ENCODE peak calls at places on chromosomes 7 and 10, in nine cellular contexts. W, N, A, U, J, Z, C, O and I are unnamed samples.

GRCh38 chr10:58258977-58259692 is 8.6 kb downstream of the IPMK start:
- DNase-seq in U (no peak), A (no peak), O (no peak), N (no peak), W (peak), C (no peak), Z (no peak), J (no peak), I (no peak)

GRCh38 chr7:44310221-44310848 is 15.1 kb downstream of the CAMK2B start:
- DNase-seq in J (no peak), Z (no peak), N (no peak), W (no peak), A (no peak), U (no peak), O (no peak), C (no peak), I (no peak)

GRCh38 chr7:85068796-85069195 is 118.1 kb downstream of the SEMA3D start:
- DNase-seq in Z (no peak), J (no peak), U (no peak), C (peak), A (no peak), N (no peak), O (no peak), W (peak), I (peak)

GRCh38 chr10:96743988-96744585 is 23.8 kb upstream of the PIK3AP1 start:
- DNase-seq in N (peak), U (no peak), A (no peak), C (no peak), O (no peak), W (peak), J (no peak), Z (peak), I (peak)

GRCh38 chr10:58545427-58545826 is 32.8 kb downstream of the BICC1 start:
- DNase-seq in O (no peak), J (no peak), N (no peak), Z (no peak), U (no peak), A (no peak), C (no peak), W (no peak), I (no peak)

GRCh38 chr10:103197177-103197576 is 4.1 kb upstream of the NT5C2 start:
- DNase-seq in U (no peak), C (peak), N (no peak), Z (peak), O (no peak), A (peak), J (no peak), W (peak), I (peak)

GRCh38 chr7:136247211-136247610 is 270.1 kb upstream of the MTPN start:
- DNase-seq in O (no peak), W (no peak), A (no peak), U (no peak), C (no peak), J (no peak), Z (no peak), N (no peak), I (no peak)

GRCh38 chr7:116194115-116194514 is 16.2 kb upstream of the TES start:
- DNase-seq in Z (no peak), C (no peak), U (no peak), A (no peak), W (no peak), O (no peak), N (no peak), J (no peak), I (no peak)

GRCh38 chr10:61140765-61141392 is 196.9 kb upstream of the RHOBTB1 start:
- DNase-seq in A (no peak), C (peak), O (no peak), Z (peak), N (no peak), U (no peak), W (peak), J (peak), I (peak)

GRCh38 chr7:53218730-53219504 is 183.5 kb downstream of the POM121L12 start:
- DNase-seq in J (no peak), U (no peak), O (no peak), C (no peak), A (no peak), N (peak), W (no peak), Z (no peak), I (no peak)

GRCh38 chr10:130757271-130757670 is 554.2 kb downstream of the TCERG1L start:
- DNase-seq in O (no peak), Z (no peak), J (no peak), C (no peak), A (no peak), W (no peak), N (no peak), U (peak), I (no peak)

GRCh38 chr10:60089095-60089494 is 182.7 kb upstream of the CCDC6 start:
- DNase-seq in C (no peak), A (no peak), U (no peak), J (no peak), W (peak), N (no peak), O (no peak), Z (no peak), I (no peak)

GRCh38 chr7:148699772-148700629 is 1.3 kb downstream of the CUL1 start:
- DNase-seq in O (no peak), C (peak), J (no peak), A (no peak), N (no peak), Z (peak), W (peak), U (no peak), I (peak)

GRCh38 chr7:82044497-82045080 is 274.7 kb upstream of the HGF start:
- DNase-seq in J (peak), O (no peak), W (peak), Z (peak), A (no peak), C (no peak), N (peak), U (peak), I (peak)

GRCh38 chr7:150994141-150994837 is 3.5 kb downstream of the NOS3 start:
- DNase-seq in J (no peak), C (no peak), A (peak), N (peak), Z (peak), U (peak), O (no peak), W (no peak), I (peak)

GRCh38 chr7:44162179-44162578 is 21.0 kb upstream of the MYL7 start:
- DNase-seq in N (peak), U (no peak), Z (no peak), A (no peak), C (no peak), J (no peak), O (no peak), W (no peak), I (no peak)

GRCh38 chr10:87705339-87705738 is 45.7 kb downstream of the PAPSS2 start:
- DNase-seq in N (no peak), J (no peak), U (no peak), C (no peak), A (no peak), W (peak), Z (no peak), O (no peak), I (no peak)

GRCh38 chr10:95328013-95328412 is 37.2 kb upstream of the PDLIM1 start:
- DNase-seq in Z (no peak), N (no peak), O (no peak), A (no peak), C (no peak), U (no peak), W (peak), J (no peak), I (no peak)

GRCh38 chr10:71598673-71599072 is 120.9 kb downstream of the C10orf105 start:
- DNase-seq in Z (no peak), U (no peak), A (no peak), C (no peak), N (no peak), J (peak), W (no peak), O (no peak), I (no peak)

GRCh38 chr10:69481280-69481679 is 30.0 kb downstream of the TSPAN15 start:
- DNase-seq in J (no peak), C (no peak), A (no peak), W (no peak), O (no peak), Z (peak), N (no peak), U (no peak), I (peak)

GRCh38 chr10:120514035-120514620 is 57.1 kb downstream of the PLPP4 start:
- DNase-seq in Z (peak), J (no peak), A (no peak), O (no peak), C (no peak), N (peak), U (peak), W (peak), I (peak)

GRCh38 chr7:29612596-29612995 is 49.0 kb downstream of the PRR15 start:
- DNase-seq in U (no peak), N (no peak), A (no peak), J (no peak), Z (no peak), W (no peak), O (no peak), C (no peak), I (no peak)

GRCh38 chr10:71632896-71633600 is 86.5 kb downstream of the C10orf105 start:
- DNase-seq in C (no peak), O (no peak), N (no peak), U (no peak), A (no peak), J (no peak), W (no peak), Z (no peak), I (no peak)

GRCh38 chr7:138556771-138557484 is 96.9 kb downstream of the TRIM24 start:
- DNase-seq in C (no peak), U (no peak), O (no peak), Z (no peak), W (no peak), J (no peak), N (no peak), A (no peak), I (no peak)

GRCh38 chr7:150317748-150318444 is 5.3 kb upstream of the LRRC61 start:
- DNase-seq in J (no peak), N (peak), A (no peak), Z (no peak), W (peak), U (no peak), C (no peak), O (no peak), I (no peak)

GRCh38 chr10:79404690-79405131 is 40.7 kb downstream of the ZCCHC24 start:
- DNase-seq in A (no peak), U (no peak), O (no peak), J (no peak), W (no peak), C (no peak), N (peak), Z (no peak), I (no peak)